ENCODE peak calls at places on chromosomes 11 and 22, in four cellular contexts. P is fibroblast of the aortic adventitia, C is fibroblast of mammary gland, J is A673. O is an unnamed sample.

GRCh38 chr11:111602865-111603632 is 800 bp downstream of the SIK2 start:
- DNase-seq in P (peak; percentile 49), C (peak; percentile 52), J (peak; percentile 48), O (no peak)

GRCh38 chr11:132158696-132159095 is 788.3 kb downstream of the NTM start:
- DNase-seq in P (no peak), C (peak; percentile 3), J (no peak), O (no peak)

GRCh38 chr11:1165256-1166041 is 7.7 kb downstream of the MUC5AC start:
- DNase-seq in P (no peak), C (no peak), J (no peak), O (no peak)

GRCh38 chr22:36659762-36660509 is 43.6 kb downstream of the CACNG2 start:
- DNase-seq in P (peak; percentile 86), C (peak; percentile 87), J (peak; percentile 95), O (peak; percentile 66)

GRCh38 chr11:126839496-126839895 is 161.1 kb downstream of the KIRREL3 start:
- DNase-seq in P (no peak), C (no peak), J (peak; percentile 25), O (no peak)

GRCh38 chr11:67648140-67648795 is 2.3 kb downstream of the ACY3 start:
- DNase-seq in P (no peak), C (no peak), J (peak; percentile 52), O (no peak)

GRCh38 chr11:110026823-110027626 is 66.2 kb upstream of the ZC3H12C start:
- DNase-seq in P (no peak), C (no peak), J (no peak), O (no peak)

GRCh38 chr11:61404641-61405040 is 12.3 kb downstream of the TMEM216 start:
- DNase-seq in P (no peak), C (no peak), J (no peak), O (no peak)

GRCh38 chr11:111922803-111923202 is 4.1 kb downstream of the C11orf52 start:
- DNase-seq in P (peak; percentile 95), C (peak; percentile 89), J (peak; percentile 82), O (no peak)

GRCh38 chr11:122650619-122651018 is 4.9 kb upstream of the UBASH3B start:
- DNase-seq in P (no peak), C (no peak), J (no peak), O (no peak)

GRCh38 chr22:22386602-22387385 is 121.7 kb downstream of the ZNF280B start:
- DNase-seq in P (no peak), C (no peak), J (no peak), O (no peak)

GRCh38 chr11:64861227-64861970 is 16.9 kb upstream of the CDC42BPG start:
- DNase-seq in P (no peak), C (no peak), J (no peak), O (no peak)

GRCh38 chr11:132158091-132158490 is 787.7 kb downstream of the NTM start:
- DNase-seq in P (no peak), C (peak; percentile 25), J (peak; percentile 39), O (no peak)

GRCh38 chr22:37568448-37569008 is 8.2 kb downstream of the CDC42EP1 start:
- DNase-seq in P (no peak), C (no peak), J (no peak), O (no peak)

GRCh38 chr11:68002575-68002942 is 1.3 kb downstream of the UNC93B1 start:
- DNase-seq in P (no peak), C (no peak), J (no peak), O (no peak)

GRCh38 chr11:910044-910588 is 494 bp downstream of the CHID1 start:
- DNase-seq in P (no peak), C (no peak), J (no peak), O (no peak)

GRCh38 chr11:127864861-127865260 is 722.5 kb downstream of the ETS1 start:
- DNase-seq in P (no peak), C (no peak), J (no peak), O (no peak)

GRCh38 chr11:116543099-116543498 is 229.7 kb downstream of the BUD13 start:
- DNase-seq in P (no peak), C (no peak), J (no peak), O (no peak)

GRCh38 chr11:23976776-23977380 is 520.0 kb upstream of the LUZP2 start:
- DNase-seq in P (peak; percentile 67), C (peak; percentile 73), J (no peak), O (no peak)

GRCh38 chr11:8317164-8317563 is 53.5 kb upstream of the LMO1 start:
- DNase-seq in P (peak; percentile 19), C (peak; percentile 80), J (no peak), O (no peak)

GRCh38 chr11:99739464-99740089 is 718.8 kb downstream of the CNTN5 start:
- DNase-seq in P (peak; percentile 2), C (peak; percentile 44), J (peak; percentile 80), O (no peak)

GRCh38 chr11:35523351-35523768 is 2.1 kb downstream of the PAMR1 start:
- DNase-seq in P (peak; percentile 68), C (peak; percentile 80), J (peak; percentile 81), O (peak; percentile 21)

GRCh38 chr22:37561209-37562048 is 1.1 kb downstream of the CDC42EP1 start:
- DNase-seq in P (peak; percentile 89), C (peak; percentile 89), J (peak; percentile 85), O (no peak)

GRCh38 chr11:131889760-131890620 is 519.6 kb downstream of the NTM start:
- DNase-seq in P (no peak), C (no peak), J (peak; percentile 51), O (no peak)

GRCh38 chr11:77590194-77590591 is 440 bp downstream of the AQP11 start:
- DNase-seq in P (peak; percentile 45), C (peak; percentile 59), J (peak; percentile 18), O (no peak)

GRCh38 chr11:37141707-37142106 is 543.7 kb upstream of the RAG2 start:
- DNase-seq in P (no peak), C (no peak), J (peak; percentile 85), O (no peak)

GRCh38 chr11:129331871-129332274 is 43.8 kb upstream of the BARX2 start:
- DNase-seq in P (peak; percentile 71), C (peak; percentile 78), J (peak; percentile 91), O (peak; percentile 20)

GRCh38 chr11:129331217-129331616 is 44.4 kb upstream of the BARX2 start:
- DNase-seq in P (peak; percentile 40), C (peak; percentile 56), J (no peak), O (no peak)

DNA sequence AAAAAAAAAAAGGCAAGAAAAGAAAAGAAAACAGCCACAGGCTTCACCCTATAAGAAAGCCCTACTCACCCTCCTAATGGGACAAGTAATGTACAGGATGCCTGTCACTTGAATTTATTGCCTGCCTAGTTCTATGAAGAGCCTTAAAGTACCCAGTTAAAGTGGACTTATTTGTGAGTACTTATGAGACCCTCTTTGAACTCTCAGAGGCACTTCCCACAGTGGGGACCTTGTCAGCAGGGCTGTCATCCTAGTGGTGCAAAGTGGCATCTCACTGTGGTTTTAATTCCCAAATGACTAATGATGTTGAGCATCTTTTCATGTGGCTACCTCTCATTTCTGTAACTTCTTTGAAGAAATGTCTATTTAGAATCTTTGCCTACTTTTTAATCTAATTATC is 41.8 kb upstream of the BARX2 start:
- DNase-seq in P (no peak), C (no peak), J (peak; percentile 71), O (no peak)
- TF ChIP-seq CTCF in P (peak; percentile 19), C (no peak), J (peak; percentile 39), O (peak; percentile 21)

DNA sequence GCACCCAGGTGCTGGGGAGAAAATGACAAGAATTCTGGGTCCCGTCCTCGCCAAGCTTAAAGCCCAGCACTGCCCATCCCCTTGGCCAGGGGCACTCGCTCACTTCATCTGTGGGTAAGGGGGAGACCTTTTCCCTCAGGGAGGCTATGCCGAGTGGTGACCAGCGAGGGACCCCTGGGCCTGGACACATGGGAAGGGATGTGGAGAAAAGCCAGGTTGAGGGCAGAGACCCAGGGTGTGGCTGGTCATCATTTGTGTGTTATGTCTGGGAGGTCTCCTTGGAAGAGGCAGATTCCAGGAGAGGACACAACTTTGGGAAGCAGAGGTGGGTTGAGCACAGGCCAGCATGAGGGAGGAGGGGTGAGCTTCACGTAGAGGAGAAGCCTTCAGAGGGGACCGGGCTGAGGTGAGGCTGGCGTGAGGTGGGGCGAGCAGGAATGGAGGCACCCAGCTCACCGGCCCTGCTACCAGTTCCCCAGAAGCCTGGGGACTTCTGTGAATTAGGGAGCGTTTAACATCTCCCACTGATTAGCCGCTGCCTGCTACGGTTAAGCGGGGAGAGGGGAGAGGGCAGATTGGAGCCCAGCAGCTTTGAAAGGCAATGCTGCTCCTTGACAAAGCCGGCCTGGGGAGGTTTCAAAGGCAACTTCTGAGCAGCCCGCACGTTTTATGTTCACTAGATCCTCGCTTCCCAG is 25.8 kb upstream of the NECTIN1 start:
- DNase-seq in P (no peak), C (no peak), J (no peak), O (no peak)
- H3K4me3 ChIP-seq in P (no peak overlapping the region), C (no peak overlapping the region), J (no peak overlapping the region), O (no peak overlapping the region)

GRCh38 chr11:2214527-2215229 is 43.1 kb upstream of the TH start:
- DNase-seq in P (no peak), C (no peak), J (no peak), O (no peak)

GRCh38 chr11:2216400-2217064 is 44.9 kb upstream of the TH start:
- DNase-seq in P (no peak), C (no peak), J (no peak), O (no peak)

GRCh38 chr11:2215230-2215560 is 43.6 kb upstream of the TH start:
- DNase-seq in P (no peak), C (no peak), J (no peak), O (no peak)

GRCh38 chr11:2217211-2218081 is 45.8 kb upstream of the TH start:
- DNase-seq in P (no peak), C (no peak), J (no peak), O (no peak)

GRCh38 chr11:2215561-2216399 is 44.2 kb upstream of the TH start:
- DNase-seq in P (no peak), C (no peak), J (no peak), O (no peak)
- TF ChIP-seq CTCF in P (no peak), C (no peak), J (no peak), O (no peak)

GRCh38 chr11:45301537-45302246 is 15.6 kb upstream of the SYT13 start:
- DNase-seq in P (no peak), C (no peak), J (no peak), O (no peak)
- H3K4me3 ChIP-seq in P (no peak overlapping the region), C (no peak overlapping the region), J (no peak overlapping the region), O (no peak overlapping the region)

O was measured in AG09309.